ENCODE peak calls at places on chromosomes 2 and 18, in six cellular contexts. Q is left ventricle myocardium inferior, Y is heart left ventricle, E is OCI-LY7, Z is MM.1S, D is lower lobe of right lung. F is an unnamed sample.

GRCh38 chr2:191231995-191232394 is 13.2 kb upstream of the MYO1B start:
- DNase-seq in Q (no peak), Y (no peak), E (no peak), Z (no peak), D (no peak), F (no peak)

GRCh38 chr18:35311506-35311905 is 21.5 kb upstream of the ZSCAN30 start:
- DNase-seq in Q (no peak), Y (no peak), E (no peak), Z (no peak), D (no peak), F (no peak)

GRCh38 chr2:55965966-55966365 is 42.4 kb upstream of the EFEMP1 start:
- DNase-seq in Q (no peak), Y (no peak), E (no peak), Z (no peak), D (no peak), F (no peak)

GRCh38 chr2:216792222-216793001 is 67.5 kb downstream of the TNP1 start:
- DNase-seq in Q (peak), Y (peak), E (no peak), Z (no peak), D (peak), F (peak)

GRCh38 chr18:23191952-23192662 is 56.8 kb downstream of the CABLES1 start:
- DNase-seq in Q (peak), Y (peak), E (no peak), Z (peak), D (no peak), F (no peak)

GRCh38 chr2:55592130-55592529 is 25.3 kb downstream of the PPP4R3B start:
- DNase-seq in Q (no peak), Y (no peak), E (no peak), Z (no peak), D (no peak), F (no peak)

GRCh38 chr2:199690225-199690624 is 160.8 kb downstream of the FTCDNL1 start:
- DNase-seq in Q (no peak), Y (no peak), E (no peak), Z (no peak), D (no peak), F (no peak)

GRCh38 chr18:79853993-79854364 is 56.2 kb downstream of the KCNG2 start:
- DNase-seq in Q (no peak), Y (no peak), E (no peak), Z (no peak), D (no peak), F (peak)

GRCh38 chr2:46364797-46365457 is 67.7 kb downstream of the EPAS1 start:
- DNase-seq in Q (no peak), Y (peak), E (peak), Z (peak), D (no peak), F (no peak)

GRCh38 chr18:10727477-10727876 is 201.7 kb downstream of the NAPG start:
- DNase-seq in Q (no peak), Y (no peak), E (no peak), Z (no peak), D (no peak), F (no peak)

GRCh38 chr2:202423139-202423538 is 47.0 kb downstream of the BMPR2 start:
- DNase-seq in Q (no peak), Y (no peak), E (no peak), Z (no peak), D (no peak), F (no peak)

GRCh38 chr2:202418027-202418426 is 41.9 kb downstream of the BMPR2 start:
- DNase-seq in Q (no peak), Y (no peak), E (no peak), Z (no peak), D (no peak), F (no peak)

DNA sequence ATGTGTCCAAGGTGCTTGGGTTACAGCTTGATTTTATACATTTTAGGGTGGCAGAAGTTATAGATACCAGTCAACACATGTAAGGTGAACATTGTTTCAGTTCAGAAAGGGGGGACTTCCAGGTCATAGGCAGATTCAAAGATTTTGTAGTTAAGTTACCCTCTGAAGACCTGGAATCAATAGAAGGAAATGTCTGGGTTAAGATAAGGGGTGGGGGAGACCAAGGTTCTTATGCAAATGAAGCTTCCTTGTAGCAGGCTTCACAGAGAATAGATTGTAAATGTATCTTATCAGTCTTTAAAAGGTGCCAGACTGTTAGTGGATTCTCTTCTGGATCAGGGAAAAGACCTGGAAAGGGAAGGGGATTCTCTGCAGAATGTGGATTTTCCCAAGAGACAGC is 42.4 kb downstream of the BMPR2 start:
- DNase-seq in Q (no peak), Y (no peak), E (no peak), Z (no peak), D (no peak), F (no peak)
- H3K4me3 ChIP-seq in Q (no peak), Y (no peak), E (no peak), Z (no peak), D (no peak), F (no peak)

GRCh38 chr2:57720728-57721627 is 325.6 kb upstream of the VRK2 start:
- DNase-seq in Q (no peak), Y (peak), E (peak), Z (peak), D (no peak), F (no peak)
- H3K27ac ChIP-seq in Q (no peak), Y (no peak), E (no peak), Z (no peak), D (no peak), F (no peak)

GRCh38 chr2:237232166-237232565 is 146.5 kb downstream of the COPS8 start:
- DNase-seq in Q (no peak), Y (no peak), E (no peak), Z (no peak), D (no peak), F (no peak)
- TF ChIP-seq CTCF in Q (no peak), Y (no peak), E (no peak), Z (no peak), D (no peak), F (no peak)

DNA sequence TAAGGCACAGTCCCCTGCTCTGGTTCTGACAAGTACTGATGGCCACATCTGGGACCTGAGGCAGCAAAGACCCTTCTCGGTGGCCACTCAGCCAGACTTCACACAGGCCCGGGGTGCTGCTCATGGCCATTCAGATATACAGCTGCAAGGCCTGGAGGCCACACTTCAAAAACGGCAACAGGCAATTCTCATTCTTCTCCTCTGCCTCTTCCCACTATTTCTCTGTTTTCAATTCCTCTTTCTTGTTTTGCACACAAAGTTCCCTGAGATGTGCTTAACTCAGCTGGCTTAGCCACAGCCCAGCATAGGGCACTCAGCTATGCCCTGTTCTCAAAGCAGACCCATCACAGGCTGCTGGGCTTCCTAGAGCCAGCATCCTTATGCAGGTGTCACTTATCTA is 29.9 kb downstream of the PTPN18 start:
- DNase-seq in Q (no peak), Y (no peak), E (peak), Z (peak), D (no peak), F (no peak)
- H3K4me3 ChIP-seq in Q (no peak), Y (no peak), E (peak), Z (no peak), D (no peak), F (no peak)

GRCh38 chr18:6728809-6729246 is 688 bp upstream of the ARHGAP28 start:
- DNase-seq in Q (no peak), Y (no peak), E (no peak), Z (no peak), D (no peak), F (no peak)
- H3K27ac ChIP-seq in Q (peak), Y (peak), E (no peak), Z (no peak), D (peak), F (no peak)

GRCh38 chr2:9909106-9909505 is 42.4 kb upstream of the GRHL1 start:
- DNase-seq in Q (no peak), Y (no peak), E (no peak), Z (no peak), D (no peak), F (no peak)

GRCh38 chr2:9912468-9912867 is 39.0 kb upstream of the GRHL1 start:
- DNase-seq in Q (no peak), Y (no peak), E (no peak), Z (no peak), D (no peak), F (no peak)

GRCh38 chr2:9918275-9918674 is 33.2 kb upstream of the GRHL1 start:
- DNase-seq in Q (no peak), Y (no peak), E (no peak), Z (no peak), D (no peak), F (no peak)

GRCh38 chr2:9910699-9911098 is 40.8 kb upstream of the GRHL1 start:
- DNase-seq in Q (no peak), Y (no peak), E (no peak), Z (no peak), D (no peak), F (no peak)

DNA sequence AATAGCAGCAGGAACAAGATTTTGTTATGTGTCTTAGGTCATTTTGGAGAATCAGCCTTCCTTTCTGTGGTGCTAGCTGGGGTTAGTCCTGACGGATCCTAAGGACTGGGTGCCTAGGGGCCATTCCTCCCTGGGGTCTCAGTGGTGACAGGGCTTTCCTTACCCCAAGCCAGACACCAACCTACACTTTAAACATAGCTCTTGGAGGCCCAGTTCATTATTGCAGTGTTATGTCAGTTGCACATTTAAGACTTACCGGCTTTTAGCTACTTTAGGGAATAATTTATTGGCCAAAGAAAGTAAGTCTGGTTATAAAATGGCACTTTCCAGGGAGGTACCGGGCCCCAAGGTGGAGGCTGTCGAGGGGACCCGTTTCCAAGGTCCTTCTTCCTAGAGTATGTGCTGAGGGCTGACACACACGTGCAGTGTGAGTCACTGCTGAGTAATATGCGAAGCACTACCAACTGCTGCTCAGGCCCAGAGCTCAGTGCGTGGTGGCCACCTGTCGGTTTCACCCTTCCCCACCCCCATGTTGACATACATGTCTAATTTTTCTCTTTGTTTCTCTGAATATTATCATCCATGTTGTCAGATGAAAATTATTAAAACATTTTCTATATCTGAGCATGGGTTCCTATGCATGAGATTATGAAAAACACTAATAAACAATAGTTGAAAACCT is 37.0 kb upstream of the GRHL1 start:
- DNase-seq in Q (no peak), Y (no peak), E (no peak), Z (peak), D (no peak), F (no peak)
- TF ChIP-seq CTCF in Q (no peak), Y (no peak), E (no peak), Z (peak), D (no peak), F (no peak)

GRCh38 chr18:58013241-58014211 is 30.5 kb upstream of the NEDD4L start:
- DNase-seq in Q (no peak), Y (no peak), E (no peak), Z (no peak), D (no peak), F (no peak)
- H3K4me3 ChIP-seq in Q (no peak), Y (no peak), E (no peak), Z (no peak), D (no peak), F (no peak)

GRCh38 chr2:218180728-218181127 is 14.0 kb upstream of the CXCR1 start:
- DNase-seq in Q (no peak), Y (no peak), E (no peak), Z (no peak), D (no peak), F (peak)

GRCh38 chr2:218186876-218187649 is 20.3 kb upstream of the CXCR1 start:
- DNase-seq in Q (no peak), Y (no peak), E (no peak), Z (no peak), D (no peak), F (no peak)

GRCh38 chr2:218187650-218188025 is 20.9 kb upstream of the CXCR1 start:
- DNase-seq in Q (no peak), Y (no peak), E (no peak), Z (no peak), D (no peak), F (no peak)

GRCh38 chr2:218186355-218186766 is 19.6 kb upstream of the CXCR1 start:
- DNase-seq in Q (peak), Y (peak), E (peak), Z (peak), D (peak), F (no peak)
- H3K27ac ChIP-seq in Q (no peak), Y (no peak), E (no peak), Z (no peak), D (no peak), F (no peak)

DNA sequence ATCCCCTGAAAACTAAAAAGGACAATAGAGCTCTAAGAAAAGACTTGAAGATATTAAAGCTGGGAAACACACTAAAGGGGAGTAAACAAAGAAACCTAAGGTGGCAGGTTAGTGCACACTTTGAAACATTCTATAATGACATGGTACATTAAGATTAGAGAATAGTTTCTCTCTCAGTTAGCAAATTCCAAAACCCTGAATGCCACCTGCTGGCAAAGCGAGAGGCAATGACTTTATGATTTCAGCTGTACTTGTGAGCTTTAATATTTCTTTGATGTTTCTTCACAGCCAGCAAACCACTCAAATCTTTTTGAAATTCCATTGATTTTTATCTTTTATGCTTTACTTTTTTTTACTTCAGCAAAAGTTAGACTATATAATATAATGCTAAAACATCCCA is 86.3 kb downstream of the LRP2 start:
- DNase-seq in Q (no peak), Y (no peak), E (no peak), Z (peak), D (no peak), F (no peak)
- TF ChIP-seq CTCF in Q (peak), Y (no peak), E (peak), Z (peak), D (peak), F (no peak)